ENCODE peak calls at places on chromosome 12, in eight cellular contexts. N is lower lobe of right lung; A is lower leg skin; C is activated effector memory CD4-positive, alpha-beta T cell treated with Interleukin-2 at 50 U/mL for 16 hours; D is EL; V is HuH-7.5; O is posterior cingulate gyrus; X is AG09309. M is an unnamed sample.

GRCh38 chr12:108842364-108842763 is 15.0 kb downstream of the SSH1 start:
- DNase-seq in N (peak; percentile 19), A (no peak), C (no peak), D (no peak), V (no peak), O (no peak), X (no peak), M (no peak)

GRCh38 chr12:76688001-76688400 is 75.9 kb upstream of the ZDHHC17 start:
- DNase-seq in N (no peak), A (no peak), C (no peak), D (no peak), V (no peak), O (no peak), X (no peak), M (no peak)

GRCh38 chr12:66636771-66637170 is 42.1 kb downstream of the GRIP1 start:
- DNase-seq in N (no peak), A (no peak), C (no peak), D (no peak), V (no peak), O (peak; percentile 63), X (no peak), M (no peak)

GRCh38 chr12:109461846-109462766 is 15.0 kb downstream of the KCTD10 start:
- DNase-seq in N (peak; percentile 89), A (peak; percentile 97), C (no peak), D (peak; percentile 98), V (peak; percentile 30), O (peak; percentile 23), X (peak; percentile 97), M (peak; percentile 72)

GRCh38 chr12:19970116-19970515 is 398.2 kb upstream of the PDE3A start:
- DNase-seq in N (no peak), A (no peak), C (no peak), D (peak; percentile 92), V (no peak), O (no peak), X (peak; percentile 78), M (no peak)

GRCh38 chr12:111462134-111462821 is 56.6 kb downstream of the SH2B3 start:
- DNase-seq in N (no peak), A (no peak), C (no peak), D (peak; percentile 76), V (no peak), O (no peak), X (peak; percentile 83), M (no peak)

GRCh38 chr12:116955382-116956021 is 44.8 kb downstream of the FBXW8 start:
- DNase-seq in N (peak; percentile 67), A (no peak), C (no peak), D (no peak), V (peak; percentile 38), O (no peak), X (no peak), M (no peak)

GRCh38 chr12:54988402-54989054 is 4.0 kb upstream of the TESPA1 start:
- DNase-seq in N (peak; percentile 61), A (no peak), C (no peak), D (peak; percentile 16), V (no peak), O (peak; percentile 84), X (no peak), M (peak; percentile 29)

GRCh38 chr12:98464155-98464554 is 51.2 kb upstream of the TMPO start:
- DNase-seq in N (peak; percentile 52), A (no peak), C (no peak), D (no peak), V (no peak), O (no peak), X (no peak), M (no peak)

GRCh38 chr12:97960741-97961608 is 498.4 kb downstream of the RMST start:
- DNase-seq in N (no peak), A (no peak), C (no peak), D (peak; percentile 0), V (peak; percentile 18), O (no peak), X (no peak), M (peak; percentile 15)

GRCh38 chr12:48063530-48063929 is 42.3 kb downstream of the SENP1 start:
- DNase-seq in N (no peak), A (no peak), C (no peak), D (no peak), V (no peak), O (no peak), X (no peak), M (no peak)

GRCh38 chr12:14955876-14956811 is 5.3 kb downstream of the ARHGDIB start:
- DNase-seq in N (no peak), A (no peak), C (no peak), D (no peak), V (no peak), O (no peak), X (no peak), M (no peak)

M was measured in dermis microvascular lymphatic vessel endothelial cell.